ENCODE peak calls at places on chromosomes 12 and 14, in nine cellular contexts. U is hepatocyte, I is GM23338, T is HCT116, F is SK-N-SH, W is GM23248, B is MM.1S, D is PC-3, O is neural progenitor cell. C is an unnamed sample.

GRCh38 chr12:26125451-26126339 is 858 bp upstream of the BHLHE41 start:
- DNase-seq in I (peak; percentile 82), U (peak; percentile 89), B (peak; percentile 79), F (peak; percentile 83), O (peak; percentile 82), W (peak; percentile 91), D (peak; percentile 98), T (peak; percentile 69), C (no peak)

GRCh38 chr14:37251778-37252177 is 54.0 kb downstream of the MIPOL1 start:
- DNase-seq in T (no peak), D (peak; percentile 40), I (peak; percentile 8), O (no peak), B (no peak), U (no peak), W (peak; percentile 1), F (no peak), C (no peak)

GRCh38 chr14:34098045-34098984 is 147.4 kb upstream of the EGLN3 start:
- DNase-seq in D (peak; percentile 79), O (peak; percentile 50), T (peak; percentile 46), I (peak; percentile 54), W (peak; percentile 63), U (peak; percentile 64), F (peak; percentile 70), B (no peak), C (no peak)

GRCh38 chr14:68780358-68781160 is 12.3 kb downstream of the ZFP36L1 start:
- DNase-seq in O (peak; percentile 51), B (no peak), F (no peak), D (peak; percentile 43), W (peak; percentile 82), T (no peak), U (peak; percentile 74), I (no peak), C (peak; percentile 70)

GRCh38 chr12:52494100-52494499 is 1.0 kb upstream of the KRT6A start:
- DNase-seq in I (no peak), D (no peak), F (no peak), B (no peak), O (no peak), T (no peak), W (peak; percentile 38), U (no peak), C (no peak)

GRCh38 chr12:102631274-102631673 is 150.9 kb upstream of the IGF1 start:
- DNase-seq in U (no peak), D (peak; percentile 6), B (no peak), I (no peak), F (no peak), T (no peak), O (no peak), W (peak; percentile 92), C (no peak)

GRCh38 chr12:30822385-30823139 is 67.8 kb upstream of the CAPRIN2 start:
- DNase-seq in B (peak; percentile 67), W (peak; percentile 79), F (peak; percentile 33), O (peak; percentile 72), D (no peak), U (peak; percentile 75), I (peak; percentile 72), T (no peak), C (no peak)

GRCh38 chr12:54051916-54052744 is 1.5 kb upstream of the HOXC4 start:
- DNase-seq in O (no peak), I (no peak), B (no peak), U (peak; percentile 66), D (peak; percentile 59), T (no peak), W (no peak), F (peak; percentile 51), C (no peak)

GRCh38 chr12:57149309-57149900 is 2.0 kb upstream of the LRP1-AS start:
- DNase-seq in T (no peak), O (no peak), U (peak; percentile 56), F (no peak), D (no peak), W (peak; percentile 93), B (no peak), I (no peak), C (no peak)

GRCh38 chr12:39329015-39329414 is 113.9 kb downstream of the KIF21A start:
- DNase-seq in D (peak; percentile 44), W (peak; percentile 10), U (no peak), O (no peak), B (no peak), I (no peak), F (no peak), T (no peak), C (no peak)

GRCh38 chr14:103521438-103521961 is 1.1 kb downstream of the CKB start:
- DNase-seq in I (no peak), W (peak; percentile 40), D (peak; percentile 32), U (no peak), O (peak; percentile 70), T (no peak), F (peak; percentile 78), B (no peak), C (no peak)

GRCh38 chr14:61145258-61145902 is 135.8 kb downstream of the TMEM30B start:
- DNase-seq in U (peak; percentile 42), I (no peak), T (no peak), F (peak; percentile 53), O (no peak), D (peak; percentile 47), W (peak; percentile 94), B (no peak), C (no peak)

GRCh38 chr14:92507174-92507768 is 6.3 kb upstream of the RIN3 start:
- DNase-seq in O (no peak), F (no peak), T (peak; percentile 33), U (no peak), W (no peak), I (no peak), D (peak; percentile 77), B (peak; percentile 9), C (peak; percentile 44)

GRCh38 chr12:24462946-24463345 is 486.0 kb downstream of the BCAT1 start:
- DNase-seq in U (no peak), I (no peak), B (no peak), O (no peak), D (no peak), T (no peak), F (no peak), W (no peak), C (no peak)

GRCh38 chr14:103526247-103526913 is 2.6 kb upstream of the TRMT61A start:
- DNase-seq in I (no peak), D (no peak), F (no peak), U (no peak), T (no peak), B (no peak), W (no peak), O (no peak), C (no peak)

GRCh38 chr14:104091061-104091926 is 5.8 kb downstream of the ASPG start:
- DNase-seq in B (no peak), F (peak; percentile 39), D (no peak), I (no peak), O (peak; percentile 47), W (no peak), U (no peak), T (no peak), C (no peak)

GRCh38 chr12:1171657-1172056 is 180.6 kb downstream of the ERC1 start:
- DNase-seq in U (no peak), B (no peak), W (no peak), I (no peak), D (no peak), T (no peak), F (no peak), O (peak; percentile 80), C (peak; percentile 35)

DNA sequence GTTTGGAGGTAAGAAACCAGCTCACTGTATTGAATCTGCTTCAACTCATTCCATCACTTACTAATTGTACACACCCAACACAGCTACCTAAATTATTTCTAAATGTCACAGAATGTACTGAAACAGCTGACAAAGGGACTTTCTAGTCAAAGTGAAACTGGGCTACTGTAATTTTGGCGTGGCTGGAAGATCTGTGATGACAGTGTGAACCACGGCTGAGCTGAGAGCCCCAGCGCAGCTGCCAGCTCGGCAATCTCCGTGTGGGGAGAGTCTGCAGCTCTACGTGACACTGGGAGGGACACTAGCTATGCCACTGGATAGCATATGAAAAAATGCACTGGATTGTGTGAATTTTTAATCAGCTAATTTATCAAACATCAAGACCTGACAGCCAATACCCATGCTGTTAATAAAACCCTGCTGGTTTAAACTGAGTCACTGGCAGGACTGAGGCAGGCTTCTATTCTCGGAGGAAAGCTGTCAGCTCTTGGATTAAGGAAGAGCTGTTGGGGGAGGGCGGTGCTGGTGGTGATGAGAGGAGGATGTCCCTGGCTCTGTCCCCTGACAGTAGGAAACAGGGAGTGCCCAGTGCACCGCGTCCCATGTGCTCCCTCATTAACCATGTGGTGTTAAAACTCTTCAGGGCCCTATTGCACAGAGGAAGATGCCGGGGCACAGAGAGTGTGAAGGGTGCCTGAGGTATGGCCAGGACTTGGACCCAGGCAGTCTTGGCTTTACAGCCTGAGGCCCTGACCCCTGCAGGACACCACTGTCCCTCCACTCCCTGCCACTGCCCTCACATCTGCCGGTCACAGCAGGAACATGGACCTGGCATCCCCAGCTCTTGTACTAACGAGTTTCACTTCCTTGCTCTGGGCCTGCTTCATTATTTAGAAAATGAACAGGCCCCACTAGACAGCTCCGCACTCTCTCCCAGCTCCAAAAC is 13.3 kb downstream of the SLC15A4 start:
- DNase-seq in U (no peak), F (peak; percentile 42), T (no peak), D (no peak), O (peak; percentile 48), W (peak; percentile 79), I (no peak), B (peak; percentile 86), C (peak; percentile 33)
- TF ChIP-seq EZH2phosphoT487 in U (no peak), F (no peak), T (no peak), D (no peak), O (no peak), W (no peak), I (no peak), B (no peak), C (no peak)

DNA sequence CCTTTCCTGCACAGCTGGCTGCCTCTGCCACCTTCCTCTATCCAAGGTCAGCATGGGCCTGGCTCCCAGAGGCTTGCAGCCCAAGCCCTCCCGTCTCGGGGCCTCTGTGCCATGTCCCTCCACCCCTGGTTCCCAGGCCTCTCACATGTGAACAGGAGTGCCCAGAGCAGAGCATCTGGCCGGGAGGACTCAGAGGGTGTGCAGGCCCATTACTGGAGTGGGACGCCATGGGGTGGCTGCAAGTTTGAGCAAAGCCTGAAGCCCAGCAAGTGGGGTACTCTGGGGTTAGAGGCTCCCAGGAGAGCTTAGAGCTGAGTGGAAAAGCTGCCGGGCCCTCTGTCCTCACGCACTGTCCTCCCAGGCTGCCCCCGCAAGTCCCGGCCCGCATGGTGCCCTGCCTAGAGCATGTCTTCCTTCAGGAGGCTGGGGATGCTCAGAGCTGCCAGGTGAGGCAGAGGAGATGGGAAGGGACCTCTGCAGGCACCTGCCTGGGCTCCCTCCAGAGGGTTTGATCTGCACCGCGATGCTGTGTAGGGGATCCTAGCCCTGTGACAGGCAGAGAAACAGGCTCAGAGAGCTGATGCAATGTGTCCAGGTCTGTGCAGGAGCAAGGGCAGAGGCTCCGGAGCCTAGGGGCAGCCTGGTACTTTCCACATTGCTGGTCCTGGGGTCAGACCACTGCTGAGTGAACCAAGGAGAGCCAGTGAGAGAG is 39.8 kb downstream of the DIO3 start:
- DNase-seq in F (no peak), O (no peak), T (no peak), U (no peak), W (no peak), I (no peak), D (no peak), B (no peak), C (no peak)
- TF ChIP-seq EZH2phosphoT487 in F (no peak), O (no peak), T (no peak), U (no peak), W (no peak), I (no peak), D (no peak), B (no peak), C (no peak)

GRCh38 chr12:9379023-9379742 is 171.0 kb upstream of the PZP start:
- DNase-seq in F (no peak), T (no peak), O (no peak), I (no peak), W (no peak), B (no peak), D (no peak), U (no peak), C (no peak)
- TF ChIP-seq EZH2phosphoT487 in F (no peak), T (no peak), O (no peak), I (no peak), W (no peak), B (no peak), D (no peak), U (no peak), C (no peak)

GRCh38 chr12:132888852-132889251 is 1.4 kb upstream of the CHFR start:
- DNase-seq in I (peak; percentile 82), T (no peak), U (no peak), B (no peak), O (peak; percentile 51), D (no peak), F (no peak), W (no peak), C (no peak)
- TF ChIP-seq EZH2phosphoT487 in I (no peak), T (no peak), U (no peak), B (no peak), O (no peak), D (no peak), F (no peak), W (no peak), C (no peak)

C was measured in OCI-LY7.